ENCODE peak calls at places on chromosomes 12 and 14, in four cellular contexts. Z is stomach, Y is transverse colon, K is prostate gland. J is an unnamed sample.

GRCh38 chr14:32584079-32584478 is 255.0 kb downstream of the AKAP6 start:
- DNase-seq in Y (no peak), K (no peak), Z (no peak), J (no peak)

GRCh38 chr14:23093526-23093925 is 1.4 kb downstream of the ACIN1 start:
- DNase-seq in Y (no peak), Z (no peak), K (no peak), J (no peak)

GRCh38 chr12:51863921-51864700 is 15.6 kb upstream of the FIGNL2 start:
- DNase-seq in Z (no peak), Y (no peak), K (no peak), J (no peak)

GRCh38 chr14:103716091-103716801 is 636 bp downstream of the ZFYVE21 start:
- DNase-seq in K (no peak), Z (no peak), Y (peak), J (no peak)

GRCh38 chr14:64968651-64969050 is 3.5 kb downstream of the RAB15 start:
- DNase-seq in K (no peak), Y (no peak), Z (no peak), J (no peak)

GRCh38 chr14:105205718-105206208 is 24.7 kb upstream of the NUDT14 start:
- DNase-seq in Z (peak), K (no peak), Y (no peak), J (no peak)

GRCh38 chr12:107468182-107468581 is 217.4 kb upstream of the PWP1 start:
- DNase-seq in Z (no peak), Y (no peak), K (no peak), J (no peak)

GRCh38 chr12:49187184-49187583 is 1.7 kb downstream of the TUBA1A start:
- DNase-seq in Y (no peak), Z (no peak), K (no peak), J (peak)

GRCh38 chr12:24118675-24119074 is 169.2 kb upstream of the SOX5 start:
- DNase-seq in Y (no peak), K (no peak), Z (no peak), J (no peak)

GRCh38 chr12:124928095-124928911 is 13.9 kb upstream of the UBC start:
- DNase-seq in Y (peak), Z (peak), K (peak), J (peak)

GRCh38 chr12:109056891-109057290 is 4.5 kb downstream of the USP30 start:
- DNase-seq in Z (no peak), Y (no peak), K (no peak), J (no peak)

GRCh38 chr14:105411017-105411941 is 8.3 kb upstream of the MTA1 start:
- DNase-seq in K (no peak), Y (peak), Z (peak), J (no peak)

GRCh38 chr12:6336079-6336858 is 5.6 kb downstream of the TNFRSF1A start:
- DNase-seq in Y (peak), Z (peak), K (peak), J (peak)

GRCh38 chr14:99194736-99195135 is 77.3 kb downstream of the BCL11B start:
- DNase-seq in Z (no peak), Y (no peak), K (no peak), J (no peak)

GRCh38 chr14:104972301-104973211 is 5.6 kb downstream of the AHNAK2 start:
- DNase-seq in K (peak), Y (peak), Z (peak), J (peak)

GRCh38 chr14:71498151-71498734 is 434.0 kb upstream of the RGS6 start:
- DNase-seq in Z (no peak), K (no peak), Y (no peak), J (no peak)

GRCh38 chr12:50246873-50247612 is 36.3 kb downstream of the LIMA1 start:
- DNase-seq in Z (peak), K (peak), Y (peak), J (peak)

GRCh38 chr14:47365248-47365647 is 310.2 kb downstream of the MDGA2 start:
- DNase-seq in Y (no peak), K (no peak), Z (no peak), J (no peak)

GRCh38 chr12:48004039-48004940 is at the start of gene COL2A1:
- DNase-seq in K (no peak), Y (no peak), Z (no peak), J (peak)

GRCh38 chr12:105522166-105522825 is 191.8 kb downstream of the C12orf75 start:
- DNase-seq in K (no peak), Y (no peak), Z (no peak), J (no peak)

GRCh38 chr12:87086118-87086891 is 830.1 kb upstream of the MGAT4C start:
- DNase-seq in K (no peak), Z (no peak), Y (no peak), J (no peak)

GRCh38 chr14:64857979-64858740 is 21.5 kb downstream of the SPTB start:
- DNase-seq in Y (no peak), K (no peak), Z (no peak), J (no peak)

GRCh38 chr12:48750215-48750614 is 33.7 kb upstream of the CCNT1 start:
- DNase-seq in K (no peak), Z (no peak), Y (no peak), J (no peak)

GRCh38 chr12:99056186-99056585 is 411.1 kb downstream of the APAF1 start:
- DNase-seq in K (no peak), Y (no peak), Z (no peak), J (no peak)

GRCh38 chr14:96565811-96566210 is 63.6 kb downstream of the PAPOLA start:
- DNase-seq in Z (no peak), K (no peak), Y (no peak), J (no peak)

GRCh38 chr12:120183211-120183631 is 11.3 kb downstream of the GCN1 start:
- DNase-seq in Z (no peak), Y (no peak), K (no peak), J (no peak)

GRCh38 chr12:106681210-106681609 is 93.3 kb upstream of the RIC8B start:
- DNase-seq in K (no peak), Z (no peak), Y (no peak), J (no peak)

GRCh38 chr12:54983536-54984102 is 943 bp downstream of the TESPA1 start:
- DNase-seq in Y (no peak), K (no peak), Z (no peak), J (no peak)

GRCh38 chr12:11839093-11839641 is 189.7 kb downstream of the ETV6 start:
- DNase-seq in Z (no peak), Y (peak), K (no peak), J (peak)

GRCh38 chr14:99462211-99462610 is 18.4 kb downstream of the SETD3 start:
- DNase-seq in Z (no peak), Y (no peak), K (no peak), J (no peak)

GRCh38 chr14:56648508-56649301 is 69.1 kb downstream of the TMEM260 start:
- DNase-seq in Z (no peak), Y (no peak), K (no peak), J (no peak)

GRCh38 chr12:13390381-13390856 is 193.9 kb downstream of the EMP1 start:
- DNase-seq in Y (peak), K (peak), Z (peak), J (peak)

GRCh38 chr12:103773109-103773905 is 67.7 kb downstream of the NT5DC3 start:
- DNase-seq in Z (no peak), K (no peak), Y (no peak), J (no peak)

GRCh38 chr12:107169200-107169599 is 75.9 kb upstream of the CRY1 start:
- DNase-seq in Z (no peak), K (peak), Y (no peak), J (no peak)

GRCh38 chr14:88228519-88229236 is 94.4 kb downstream of the KCNK10 start:
- DNase-seq in Z (no peak), Y (no peak), K (no peak), J (no peak)

GRCh38 chr12:86158956-86159355 is 97.2 kb downstream of the MGAT4C start:
- DNase-seq in Y (no peak), Z (no peak), K (no peak), J (no peak)

GRCh38 chr12:132492522-132492921 is 2.6 kb downstream of the FBRSL1 start:
- DNase-seq in Z (no peak), Y (peak), K (no peak), J (no peak)
- H3K4me3 ChIP-seq in Z (peak), Y (no peak), K (peak), J (no peak)

DNA sequence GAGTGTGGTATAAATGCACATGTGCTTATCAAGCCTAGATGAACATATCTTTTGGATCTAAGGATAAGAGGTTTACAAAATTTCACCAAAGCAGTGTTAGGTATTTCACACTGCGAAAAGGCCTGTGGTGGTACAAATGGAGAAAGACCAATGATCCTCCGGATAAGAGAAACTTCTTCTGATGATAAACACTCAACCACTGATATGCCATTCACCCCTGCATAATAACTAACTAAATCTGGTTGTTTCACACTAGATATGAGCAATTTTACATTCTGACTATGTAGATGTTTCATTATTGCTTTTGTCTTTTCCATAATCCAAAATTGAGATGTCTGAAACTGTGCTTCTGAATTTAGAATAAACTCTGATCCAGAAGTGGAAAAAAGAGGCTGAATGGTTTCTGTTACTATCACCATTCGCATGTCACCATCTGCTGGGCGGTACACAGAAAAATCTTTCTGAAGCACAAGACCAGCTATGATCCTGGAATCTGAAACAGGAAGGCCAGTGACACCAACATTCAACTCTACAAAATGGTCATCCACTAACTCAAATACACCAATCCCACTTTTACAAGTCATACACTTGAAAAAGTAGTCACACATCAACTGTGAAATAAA is 1.3 kb downstream of the BBS10 start:
- DNase-seq in Z (no peak), K (peak), Y (no peak), J (peak)
- TF ChIP-seq CTCF in Z (no peak), K (no peak), Y (no peak), J (no peak)

GRCh38 chr12:53213348-53213747 is 6.3 kb upstream of the ITGB7 start:
- DNase-seq in Y (peak), K (peak), Z (peak), J (no peak)

GRCh38 chr12:53214221-53214620 is 7.2 kb upstream of the ITGB7 start:
- DNase-seq in Z (no peak), K (no peak), Y (no peak), J (no peak)

GRCh38 chr12:53211476-53212381 is 4.7 kb upstream of the ITGB7 start:
- DNase-seq in Y (no peak), K (no peak), Z (no peak), J (no peak)

GRCh38 chr12:53214687-53215455 is 7.8 kb upstream of the ITGB7 start:
- DNase-seq in K (no peak), Y (no peak), Z (no peak), J (no peak)

GRCh38 chr12:53212931-53213330 is 5.9 kb upstream of the ITGB7 start:
- DNase-seq in Z (no peak), Y (no peak), K (no peak), J (no peak)
- TF ChIP-seq POLR2A in Z (no peak), Y (no peak), K (no peak), J (no peak)

DNA sequence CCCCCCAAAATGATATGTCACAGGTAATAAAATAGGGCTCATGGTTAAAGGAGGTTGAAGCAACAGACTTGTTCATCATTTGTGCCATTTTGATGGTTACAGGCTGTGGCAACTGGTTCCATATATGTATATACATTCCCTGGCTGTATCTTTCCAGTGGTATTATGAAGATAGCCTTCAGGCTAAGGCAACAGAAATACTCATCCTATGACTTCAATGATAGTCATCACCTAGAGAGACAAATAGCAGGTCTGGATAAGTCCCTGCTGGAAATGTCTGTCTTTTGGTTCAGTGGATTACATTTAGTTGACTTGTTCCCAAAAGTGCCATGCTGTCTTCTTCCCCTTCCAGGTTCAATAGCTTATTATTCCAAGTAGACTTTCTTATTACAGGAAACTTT is 997.4 kb downstream of the FLRT2 start:
- DNase-seq in Z (no peak), Y (no peak), K (no peak), J (no peak)
- H3K4me3 ChIP-seq in Z (no peak), Y (no peak), K (no peak), J (no peak)

DNA sequence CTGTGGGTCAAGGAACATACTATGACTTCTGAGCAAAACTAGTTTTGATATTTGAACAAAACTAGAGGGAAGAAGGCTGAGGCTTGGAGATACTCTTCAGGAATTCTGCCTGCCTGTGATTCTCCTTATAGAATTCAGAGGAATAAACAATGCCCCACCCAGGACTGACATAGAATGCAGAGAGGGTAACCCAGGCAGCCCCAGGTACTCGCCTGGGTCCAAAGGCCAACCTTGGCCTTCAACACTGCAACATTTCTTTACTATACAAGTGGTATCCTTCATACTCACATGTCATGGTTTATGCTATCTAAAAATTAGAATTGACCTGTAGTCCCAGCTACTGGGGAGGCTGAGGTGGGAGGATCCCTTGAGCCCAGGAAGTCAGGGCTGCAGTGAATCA is 217.0 kb upstream of the FOXN3 start:
- DNase-seq in K (no peak), Y (no peak), Z (no peak), J (no peak)
- TF ChIP-seq CTCF in K (no peak), Y (no peak), Z (no peak), J (no peak)

DNA sequence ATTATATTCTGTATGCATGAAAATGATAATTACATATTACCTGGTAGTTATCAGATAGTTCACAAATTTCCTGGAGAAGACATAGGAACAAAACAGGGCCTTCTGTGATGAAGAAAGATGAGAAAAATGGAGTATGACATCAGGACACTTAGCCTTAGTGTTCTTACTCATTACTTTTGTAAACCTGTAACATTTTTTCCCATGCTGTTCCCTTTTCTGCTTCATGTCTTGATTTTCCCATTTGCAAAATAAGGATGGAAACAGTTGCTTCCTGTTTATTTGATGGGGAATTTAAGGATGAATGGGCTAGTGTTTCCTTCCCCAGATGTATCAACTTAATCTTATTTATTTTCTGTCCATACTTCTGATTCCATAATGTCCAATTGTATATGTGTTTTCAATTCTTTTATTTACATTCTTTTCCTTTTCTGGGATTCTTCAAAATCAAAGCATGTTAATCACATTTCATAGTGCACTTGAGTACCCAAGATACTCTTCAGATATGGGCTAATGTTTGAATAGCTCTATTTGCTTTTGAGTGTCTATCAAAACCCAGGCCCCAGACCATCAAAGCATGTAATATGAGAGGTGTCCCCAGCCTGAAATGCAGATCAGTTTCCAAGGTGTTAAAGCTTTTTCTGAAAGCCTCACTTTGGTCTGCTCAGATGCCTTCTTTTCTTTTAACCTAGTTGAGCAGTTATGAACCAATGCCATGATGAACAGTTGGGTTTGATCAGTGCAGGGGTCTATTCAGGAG is 260.5 kb downstream of the RAD51B start:
- DNase-seq in Y (no peak), Z (no peak), K (no peak), J (no peak)
- TF ChIP-seq POLR2A in Y (no peak), Z (no peak), K (no peak), J (no peak)

GRCh38 chr12:94033112-94033511 is 115.3 kb upstream of the PLXNC1 start:
- DNase-seq in K (no peak), Y (no peak), Z (no peak), J (no peak)
- H3K4me3 ChIP-seq in K (no peak), Y (no peak), Z (no peak), J (no peak)

DNA sequence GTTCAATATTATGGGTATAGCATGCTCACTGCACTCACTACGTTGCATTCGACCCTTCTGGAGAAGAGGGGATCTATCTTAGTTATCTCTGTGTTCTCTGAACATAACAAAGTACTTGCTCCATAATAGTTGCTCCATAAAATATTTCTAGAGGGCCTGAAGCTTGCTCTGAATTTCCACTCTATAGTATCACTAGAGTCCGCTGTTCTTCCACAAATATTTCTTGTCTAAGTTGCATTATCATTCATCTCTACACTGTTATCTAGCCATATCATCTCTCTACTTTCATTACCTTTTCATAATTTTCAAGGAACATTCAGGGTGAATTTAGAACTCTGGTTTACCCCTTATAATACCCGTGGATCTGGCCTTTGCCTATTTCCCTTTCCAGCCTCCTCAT is 246.1 kb upstream of the PDE3A start:
- DNase-seq in Y (no peak), Z (no peak), K (no peak), J (no peak)
- TF ChIP-seq CTCF in Y (no peak), Z (no peak), K (no peak), J (no peak)

J was measured in lower leg skin.